ENCODE peak calls at places on chromosomes 2 and 18, in five cellular contexts. One of them, this sample, is unnamed.
A peak's percentile ranks its signal among the peaks of the same experiment; 100 is the strongest.

GRCh38 chr18:778194-779007 is 33.6 kb downstream of the YES1 start:
- DNase-seq in Right ventricle myocardium superior: no peak
- DNase-seq in iris pigment epithelial cell: peak; percentile 35
- DNase-seq in A172: no peak
- DNase-seq in T1000: no peak
- DNase-seq in this sample: no peak

GRCh38 chr2:112933261-112933660 is 22.3 kb downstream of the IL37 start:
- DNase-seq in Right ventricle myocardium superior: no peak
- DNase-seq in iris pigment epithelial cell: no peak
- DNase-seq in A172: no peak
- DNase-seq in T1000: no peak
- DNase-seq in this sample: no peak

GRCh38 chr2:147365577-147365976 is 479.3 kb upstream of the ACVR2A start:
- DNase-seq in T1000: no peak
- DNase-seq in iris pigment epithelial cell: no peak
- DNase-seq in A172: no peak
- DNase-seq in Right ventricle myocardium superior: no peak
- DNase-seq in this sample: no peak

GRCh38 chr2:54760310-54760709 is 36.8 kb downstream of the EML6 start:
- DNase-seq in A172: no peak
- DNase-seq in iris pigment epithelial cell: no peak
- DNase-seq in Right ventricle myocardium superior: no peak
- DNase-seq in T1000: no peak
- DNase-seq in this sample: no peak

GRCh38 chr2:235135990-235136561 is 184.3 kb downstream of the SH3BP4 start:
- DNase-seq in Right ventricle myocardium superior: peak; percentile 85
- DNase-seq in iris pigment epithelial cell: peak; percentile 74
- DNase-seq in T1000: peak; percentile 73
- DNase-seq in A172: peak; percentile 86
- DNase-seq in this sample: peak; percentile 33

GRCh38 chr2:22999951-23000350 is 385.0 kb upstream of the KLHL29 start:
- DNase-seq in iris pigment epithelial cell: peak; percentile 7
- DNase-seq in T1000: no peak
- DNase-seq in A172: no peak
- DNase-seq in Right ventricle myocardium superior: no peak
- DNase-seq in this sample: no peak

GRCh38 chr2:24049485-24050021 is at the start of gene FKBP1B:
- DNase-seq in T1000: peak; percentile 11
- DNase-seq in Right ventricle myocardium superior: peak; percentile 70
- DNase-seq in A172: peak; percentile 61
- DNase-seq in iris pigment epithelial cell: peak; percentile 54
- DNase-seq in this sample: no peak

GRCh38 chr2:23015651-23016050 is 369.3 kb upstream of the KLHL29 start:
- DNase-seq in Right ventricle myocardium superior: no peak
- DNase-seq in A172: no peak
- DNase-seq in T1000: no peak
- DNase-seq in iris pigment epithelial cell: no peak
- DNase-seq in this sample: no peak

GRCh38 chr18:78822171-78822570 is 157.4 kb upstream of the SALL3 start:
- DNase-seq in iris pigment epithelial cell: no peak
- DNase-seq in T1000: no peak
- DNase-seq in A172: no peak
- DNase-seq in Right ventricle myocardium superior: no peak
- DNase-seq in this sample: no peak

GRCh38 chr2:10232096-10232815 is 70.4 kb upstream of the HPCAL1 start:
- DNase-seq in iris pigment epithelial cell: no peak
- DNase-seq in T1000: no peak
- DNase-seq in A172: no peak
- DNase-seq in Right ventricle myocardium superior: peak; percentile 37
- DNase-seq in this sample: no peak

GRCh38 chr2:112627060-112628040 is 18.4 kb upstream of the SLC20A1 start:
- DNase-seq in A172: peak; percentile 97
- DNase-seq in iris pigment epithelial cell: peak; percentile 98
- DNase-seq in Right ventricle myocardium superior: peak; percentile 61
- DNase-seq in T1000: peak; percentile 61
- DNase-seq in this sample: no peak

GRCh38 chr2:145792745-145793144 is 1272.8 kb upstream of the ZEB2 start:
- DNase-seq in iris pigment epithelial cell: no peak
- DNase-seq in A172: no peak
- DNase-seq in T1000: no peak
- DNase-seq in Right ventricle myocardium superior: peak; percentile 70
- DNase-seq in this sample: no peak

GRCh38 chr2:109537565-109538221 is 76.1 kb downstream of the SEPTIN10 start:
- DNase-seq in iris pigment epithelial cell: peak; percentile 46
- DNase-seq in T1000: no peak
- DNase-seq in A172: no peak
- DNase-seq in Right ventricle myocardium superior: no peak
- DNase-seq in this sample: no peak

GRCh38 chr2:58428553-58429284 is 187.6 kb upstream of the FANCL start:
- DNase-seq in iris pigment epithelial cell: no peak
- DNase-seq in T1000: no peak
- DNase-seq in A172: no peak
- DNase-seq in Right ventricle myocardium superior: no peak
- DNase-seq in this sample: no peak

GRCh38 chr2:70923378-70924015 is 12.2 kb upstream of the ATP6V1B1 start:
- DNase-seq in Right ventricle myocardium superior: no peak
- DNase-seq in A172: no peak
- DNase-seq in T1000: no peak
- DNase-seq in iris pigment epithelial cell: no peak
- DNase-seq in this sample: no peak

GRCh38 chr2:47193607-47194006 is 38.5 kb upstream of the STPG4 start:
- DNase-seq in Right ventricle myocardium superior: no peak
- DNase-seq in A172: no peak
- DNase-seq in iris pigment epithelial cell: no peak
- DNase-seq in T1000: no peak
- DNase-seq in this sample: no peak

GRCh38 chr2:173749315-173749714 is 215.9 kb downstream of the SP3 start:
- DNase-seq in Right ventricle myocardium superior: no peak
- DNase-seq in iris pigment epithelial cell: peak; percentile 19
- DNase-seq in T1000: no peak
- DNase-seq in A172: peak; percentile 45
- DNase-seq in this sample: no peak

GRCh38 chr2:69603146-69603743 is 40.3 kb downstream of the AAK1 start:
- DNase-seq in iris pigment epithelial cell: no peak
- DNase-seq in Right ventricle myocardium superior: no peak
- DNase-seq in A172: no peak
- DNase-seq in T1000: no peak
- DNase-seq in this sample: no peak

GRCh38 chr2:70541481-70542020 is 12.1 kb downstream of the TGFA start:
- DNase-seq in A172: peak; percentile 80
- DNase-seq in Right ventricle myocardium superior: no peak
- DNase-seq in iris pigment epithelial cell: no peak
- DNase-seq in T1000: no peak
- DNase-seq in this sample: peak; percentile 69

GRCh38 chr2:233966388-233966787 is 49.2 kb downstream of the TRPM8 start:
- DNase-seq in Right ventricle myocardium superior: no peak
- DNase-seq in A172: no peak
- DNase-seq in iris pigment epithelial cell: no peak
- DNase-seq in T1000: no peak
- DNase-seq in this sample: no peak

GRCh38 chr2:12006841-12007240 is 260.4 kb downstream of the LPIN1 start:
- DNase-seq in T1000: no peak
- DNase-seq in A172: peak; percentile 63
- DNase-seq in Right ventricle myocardium superior: no peak
- DNase-seq in iris pigment epithelial cell: peak; percentile 59
- DNase-seq in this sample: no peak